ENCODE peak calls at places on chromosomes 16 and 17, in six cellular contexts. Y, N, U, W, I and E are unnamed samples.

GRCh38 chr17:59845595-59846390 is 47.0 kb downstream of the TUBD1 start:
- DNase-seq in U (peak; percentile 78), Y (peak; percentile 79), I (no peak), N (peak; percentile 90), W (peak; percentile 75), E (no peak)

GRCh38 chr17:45868276-45868675 is 23.6 kb downstream of the SPPL2C start:
- DNase-seq in I (no peak), Y (no peak), U (no peak), N (no peak), W (no peak), E (no peak)

GRCh38 chr17:28725660-28726395 is at the start of gene TLCD1:
- DNase-seq in I (peak; percentile 74), Y (no peak), N (peak; percentile 65), U (peak; percentile 85), W (peak; percentile 53), E (no peak)

GRCh38 chr17:81239714-81240555 is 817 bp downstream of the NDUFAF8 start:
- DNase-seq in Y (no peak), W (no peak), U (no peak), N (peak; percentile 25), I (no peak), E (no peak)

GRCh38 chr16:2365895-2366294 is 25.4 kb upstream of the ABCA3 start:
- DNase-seq in W (peak; percentile 81), U (peak; percentile 70), Y (no peak), I (no peak), N (peak; percentile 79), E (peak; percentile 45)

GRCh38 chr17:46106966-46107644 is 86.1 kb downstream of the KANSL1 start:
- DNase-seq in U (no peak), N (peak; percentile 31), I (no peak), Y (no peak), W (no peak), E (no peak)

GRCh38 chr16:66275795-66276428 is 90.6 kb upstream of the CDH5 start:
- DNase-seq in I (no peak), U (peak; percentile 83), Y (no peak), W (peak; percentile 92), N (peak; percentile 88), E (no peak)

GRCh38 chr17:35414247-35414646 is 18.1 kb downstream of the SLFN12 start:
- DNase-seq in Y (no peak), N (no peak), W (no peak), U (no peak), I (no peak), E (no peak)

GRCh38 chr17:48013876-48014602 is 23.6 kb downstream of the COPZ2 start:
- DNase-seq in U (no peak), Y (no peak), W (no peak), I (no peak), N (no peak), E (no peak)

GRCh38 chr17:6936370-6937028 is 59.4 kb upstream of the ALOX12 start:
- DNase-seq in U (peak; percentile 27), W (no peak), N (no peak), I (peak; percentile 41), Y (peak; percentile 45), E (no peak)

GRCh38 chr17:28641579-28641978 is 3.4 kb downstream of the BLTP2 start:
- DNase-seq in I (no peak), Y (no peak), W (no peak), N (no peak), U (no peak), E (no peak)

GRCh38 chr16:88923450-88923849 is 53.6 kb downstream of the CBFA2T3 start:
- DNase-seq in N (no peak), I (no peak), U (no peak), W (no peak), Y (no peak), E (no peak)

GRCh38 chr17:38918129-38918913 is 7.1 kb upstream of the LASP1NB start:
- DNase-seq in I (no peak), N (no peak), U (no peak), Y (peak; percentile 42), W (no peak), E (no peak)

GRCh38 chr17:3475812-3476686 is at the start of gene ASPA:
- DNase-seq in W (no peak), U (peak; percentile 20), Y (no peak), I (no peak), N (peak; percentile 9), E (no peak)

GRCh38 chr16:20774703-20775362 is 11.0 kb downstream of the ACSM3 start:
- DNase-seq in N (peak; percentile 82), Y (no peak), U (peak; percentile 63), W (peak; percentile 76), I (peak; percentile 32), E (peak; percentile 2)

GRCh38 chr17:12983986-12984932 is 33.6 kb downstream of the ELAC2 start:
- DNase-seq in W (peak; percentile 73), Y (peak; percentile 59), I (peak; percentile 61), U (peak; percentile 87), N (peak; percentile 56), E (peak; percentile 59)

GRCh38 chr17:59853168-59853918 is 39.4 kb downstream of the TUBD1 start:
- DNase-seq in U (peak; percentile 84), I (no peak), N (peak; percentile 94), W (peak; percentile 84), Y (no peak), E (peak; percentile 87)

GRCh38 chr17:62670202-62670821 is 42.8 kb downstream of the MRC2 start:
- DNase-seq in U (no peak), I (no peak), N (no peak), W (no peak), Y (no peak), E (no peak)

GRCh38 chr16:22633280-22633679 is 122.6 kb downstream of the NPIPB5 start:
- DNase-seq in N (no peak), W (no peak), Y (no peak), I (no peak), U (no peak), E (no peak)

GRCh38 chr17:32912218-32912897 is 15.6 kb upstream of the TMEM98 start:
- DNase-seq in N (peak; percentile 85), U (peak; percentile 78), I (peak; percentile 39), Y (no peak), W (peak; percentile 73), E (no peak)

GRCh38 chr17:73311428-73311780 is 397 bp downstream of the CDC42EP4 start:
- DNase-seq in W (no peak), I (peak; percentile 60), U (no peak), Y (no peak), N (no peak), E (no peak)

GRCh38 chr16:75726390-75726789 is at the start of gene CPHXL:
- DNase-seq in U (no peak), N (no peak), I (no peak), W (no peak), Y (no peak), E (no peak)

GRCh38 chr17:70144260-70144846 is 25.0 kb upstream of the KCNJ2 start:
- DNase-seq in Y (no peak), I (no peak), U (peak; percentile 56), W (no peak), N (peak; percentile 67), E (no peak)
- TF ChIP-seq CTCF in Y (peak; percentile 69), I (peak; percentile 75), U (peak; percentile 37), W (peak; percentile 28), N (peak; percentile 53), E (peak; percentile 24)

DNA sequence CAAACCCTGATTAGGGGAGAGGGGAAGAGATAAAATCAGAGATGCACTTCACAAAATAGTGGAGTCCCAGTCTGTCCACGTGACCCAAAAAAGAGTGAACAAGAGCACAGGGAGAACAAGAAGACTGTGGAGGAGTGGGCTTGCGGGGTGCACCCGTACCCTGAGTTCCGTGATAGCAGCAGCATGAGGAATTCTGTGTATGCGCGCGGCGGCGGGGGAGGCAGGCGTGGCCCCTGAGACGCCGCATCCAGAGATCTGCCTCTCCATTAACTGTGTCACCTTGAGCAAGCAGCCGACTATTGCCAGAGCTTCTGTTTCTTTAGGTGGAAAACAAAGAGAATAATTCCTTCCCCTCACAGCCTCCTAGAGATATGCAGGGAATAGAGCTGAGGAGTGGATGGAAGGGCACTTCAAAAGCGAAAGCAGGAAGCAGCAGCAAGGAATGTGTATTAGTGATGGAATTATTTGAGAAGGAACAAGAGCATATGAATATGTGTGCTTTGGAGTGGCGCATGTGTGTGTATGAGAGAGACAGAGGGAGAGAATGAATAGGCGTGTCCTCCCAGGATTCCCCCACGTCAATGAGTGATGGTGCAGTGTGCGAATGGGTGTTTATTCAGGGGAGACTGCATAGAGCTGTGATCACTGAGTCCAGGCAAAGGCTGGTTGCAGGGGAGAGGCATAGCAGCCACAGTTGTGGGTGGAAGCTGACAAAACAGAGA is 10.4 kb upstream of the SOX9 start:
- DNase-seq in W (no peak), N (no peak), U (no peak), I (no peak), Y (no peak), E (no peak)
- H3K4me3 ChIP-seq in W (no peak overlapping the region), N (no peak overlapping the region), U (peak overlapping the region; percentile 29), I (peak overlapping the region; percentile 28), Y (no peak overlapping the region), E (peak overlapping the region; percentile 38)

DNA sequence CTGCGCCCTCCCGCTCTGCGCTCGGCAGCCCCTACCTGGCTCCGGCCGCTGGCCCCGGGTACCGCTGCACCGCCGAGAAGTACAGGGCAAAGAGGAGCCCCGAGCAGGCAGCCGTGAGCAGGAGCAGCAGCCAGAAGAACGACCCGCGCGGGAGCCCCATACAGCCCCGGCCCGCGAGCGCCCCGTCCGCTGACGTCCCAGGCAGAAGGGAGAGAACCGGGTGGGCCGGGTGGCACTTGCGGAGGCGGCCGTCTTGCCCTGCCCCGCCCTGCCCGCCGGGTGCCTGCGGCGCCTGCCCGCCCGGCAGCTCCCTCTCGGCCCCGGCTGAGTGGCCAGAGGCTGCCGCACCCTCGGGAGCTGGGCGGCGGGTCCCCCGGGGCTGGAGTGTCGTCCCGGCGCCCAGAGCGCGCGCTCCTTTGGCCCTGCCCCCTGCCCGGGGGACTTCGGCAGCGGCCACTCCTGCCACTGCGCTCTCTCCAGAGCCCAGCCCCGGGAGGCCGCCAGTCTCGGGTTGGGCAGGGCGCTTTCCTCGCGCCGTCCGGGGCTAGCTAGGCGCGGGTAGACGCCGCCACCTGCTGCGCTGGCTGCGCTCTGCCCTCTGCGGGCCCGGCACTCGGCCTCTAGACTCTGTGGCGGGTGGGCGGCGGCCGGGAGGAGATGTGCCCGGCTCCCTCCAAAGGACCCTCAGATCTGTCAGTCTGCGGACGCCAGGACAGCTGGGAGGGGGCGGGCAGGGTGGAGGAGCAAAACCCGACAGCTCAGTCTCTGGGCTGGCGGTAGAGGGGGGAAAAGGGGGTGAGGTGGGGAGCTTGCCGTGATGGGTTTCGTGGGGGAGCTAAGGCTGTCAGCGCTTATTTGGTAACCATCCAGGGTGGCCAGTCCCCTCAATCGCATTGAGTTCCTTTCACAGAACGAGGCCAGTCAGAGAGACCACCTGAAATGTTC is at the start of gene ST6GALNAC2:
- DNase-seq in W (no peak), Y (peak; percentile 73), I (peak; percentile 65), U (peak; percentile 51), N (no peak), E (no peak)
- TF ChIP-seq CTCF in W (no peak), Y (peak; percentile 76), I (peak; percentile 39), U (peak; percentile 5), N (no peak), E (peak; percentile 17)

DNA sequence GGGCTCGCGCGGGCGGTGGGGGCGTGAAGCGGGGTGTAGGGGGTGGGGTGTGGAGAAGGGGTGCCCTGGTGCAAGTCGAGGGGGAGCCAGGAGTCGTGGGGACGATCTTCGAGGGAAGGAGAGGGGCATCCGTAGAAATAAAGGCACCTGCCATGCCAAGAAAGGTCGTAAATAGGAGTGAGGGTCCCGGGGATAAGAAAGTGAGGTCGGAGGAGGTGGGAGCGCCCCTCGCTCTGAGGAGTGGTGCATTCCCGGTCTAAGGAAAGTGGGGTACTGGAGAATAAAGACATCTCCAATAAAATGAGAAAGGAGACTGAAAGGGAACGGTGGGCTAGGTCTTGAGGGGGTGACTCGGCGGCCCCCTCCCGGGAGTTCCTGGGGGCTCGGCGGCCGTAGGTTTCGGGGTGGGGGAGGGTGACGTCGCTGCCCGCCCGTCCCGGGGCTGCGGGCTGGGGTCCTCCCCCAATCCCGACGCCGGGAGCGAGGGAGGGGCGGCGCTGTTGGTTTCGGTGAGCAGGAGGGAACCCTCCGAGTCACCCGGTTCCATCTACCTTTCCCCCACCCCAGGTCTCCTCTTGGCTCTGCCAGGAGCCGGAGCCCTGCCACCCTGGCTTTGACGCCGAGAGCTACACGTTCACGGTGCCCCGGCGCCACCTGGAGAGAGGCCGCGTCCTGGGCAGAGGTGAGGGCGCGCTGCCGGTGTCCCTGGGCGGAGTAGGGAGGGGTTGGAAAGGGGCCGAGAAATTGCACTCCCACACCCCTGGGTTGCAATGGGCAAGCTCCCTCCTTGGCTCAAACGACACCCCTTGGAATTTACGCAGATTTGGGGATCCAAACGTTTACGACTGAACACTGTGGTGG is 868 bp downstream of the CDH1 start:
- DNase-seq in W (no peak), I (no peak), N (no peak), U (no peak), Y (no peak), E (no peak)
- H3K4me3 ChIP-seq in W (no peak overlapping the region), I (no peak overlapping the region), N (no peak overlapping the region), U (no peak overlapping the region), Y (peak overlapping the region; percentile 38), E (no peak overlapping the region)